ENCODE peak calls at places on chromosomes 11 and 22, in eight cellular contexts. A is coronary artery; Z is ovary; F is fibroblast of lung; Q is mucosa of descending colon; H is CD8-positive, alpha-beta T cell; V is AG10803; S is PC-3. E is an unnamed sample.
A peak's percentile ranks its signal among the peaks of the same experiment; 100 is the strongest.

GRCh38 chr11:95398437-95399112 is 167.6 kb upstream of the SESN3 start:
- DNase-seq in A (no peak), Z (no peak), F (no peak), Q (no peak), H (no peak), V (no peak), S (no peak), E (no peak)

GRCh38 chr11:110490886-110491285 is 61.1 kb downstream of the FDX1 start:
- DNase-seq in A (no peak), Z (no peak), F (peak; percentile 65), Q (no peak), H (no peak), V (peak; percentile 67), S (peak; percentile 69), E (no peak)

GRCh38 chr11:92941676-92942571 is 27.5 kb upstream of the MTNR1B start:
- DNase-seq in A (no peak), Z (no peak), F (no peak), Q (no peak), H (no peak), V (peak; percentile 33), S (peak; percentile 52), E (no peak)

GRCh38 chr11:19951558-19952083 is 208.7 kb downstream of the DBX1 start:
- DNase-seq in A (no peak), Z (no peak), F (peak; percentile 54), Q (no peak), H (no peak), V (peak; percentile 54), S (peak; percentile 87), E (no peak)

GRCh38 chr22:38303974-38304373 is 13.3 kb downstream of the CSNK1E start:
- DNase-seq in A (no peak), Z (no peak), F (no peak), Q (no peak), H (no peak), V (no peak), S (no peak), E (no peak)

GRCh38 chr11:100731471-100731870 is 44.4 kb downstream of the ARHGAP42 start:
- DNase-seq in A (no peak), Z (no peak), F (no peak), Q (no peak), H (no peak), V (no peak), S (no peak), E (no peak)

GRCh38 chr22:22099833-22100812 is 117.5 kb upstream of the TOP3B start:
- DNase-seq in A (no peak), Z (no peak), F (no peak), Q (no peak), H (no peak), V (no peak), S (peak; percentile 39), E (no peak)

GRCh38 chr11:124724854-124725718 is 14.7 kb upstream of the NRGN start:
- DNase-seq in A (no peak), Z (no peak), F (no peak), Q (no peak), H (no peak), V (no peak), S (no peak), E (no peak)

GRCh38 chr11:109783017-109783416 is 310.2 kb upstream of the ZC3H12C start:
- DNase-seq in A (no peak), Z (no peak), F (no peak), Q (no peak), H (no peak), V (no peak), S (no peak), E (no peak)

GRCh38 chr11:134120921-134121526 is 52.2 kb downstream of the JAM3 start:
- DNase-seq in A (no peak), Z (peak; percentile 49), F (peak; percentile 64), Q (no peak), H (no peak), V (peak; percentile 67), S (no peak), E (no peak)

GRCh38 chr22:50076646-50077624 is 8.3 kb downstream of the MLC1 start:
- DNase-seq in A (no peak), Z (no peak), F (no peak), Q (no peak), H (no peak), V (no peak), S (no peak), E (no peak)

GRCh38 chr11:13880719-13881118 is 81.8 kb upstream of the SPON1 start:
- DNase-seq in A (no peak), Z (no peak), F (no peak), Q (no peak), H (no peak), V (no peak), S (peak; percentile 64), E (no peak)
- TF ChIP-seq CTCF in A (no peak), Z (no peak), F (no peak), Q (no peak), H (no peak), V (no peak), S (peak; percentile 17), E (no peak)

GRCh38 chr11:79052539-79052938 is 388.3 kb downstream of the TENM4 start:
- DNase-seq in A (no peak), Z (no peak), F (peak; percentile 29), Q (no peak), H (no peak), V (no peak), S (peak; percentile 19), E (no peak)
- TF ChIP-seq CTCF in A (no peak), Z (no peak), F (peak; percentile 20), Q (no peak), H (no peak), V (peak; percentile 19), S (peak; percentile 40), E (peak; percentile 35)

GRCh38 chr11:128467610-128468041 is 119.7 kb downstream of the ETS1 start:
- DNase-seq in A (peak; percentile 88), Z (no peak), F (peak; percentile 100), Q (no peak), H (peak; percentile 47), V (peak; percentile 98), S (peak; percentile 86), E (no peak)
- TF ChIP-seq CTCF in A (no peak), Z (no peak), F (peak; percentile 25), Q (no peak), H (no peak), V (peak; percentile 33), S (peak; percentile 20), E (no peak)

GRCh38 chr22:39973656-39974055 is 13.5 kb downstream of the TMA7B start:
- DNase-seq in A (no peak), Z (no peak), F (no peak), Q (no peak), H (no peak), V (no peak), S (no peak), E (no peak)
- TF ChIP-seq CTCF in A (no peak), Z (no peak), F (no peak), Q (no peak), H (no peak), V (no peak), S (no peak), E (no peak)

GRCh38 chr11:82315093-82315492 is 418.6 kb downstream of the FAM181B start:
- DNase-seq in A (no peak), Z (peak; percentile 13), F (no peak), Q (no peak), H (no peak), V (no peak), S (peak; percentile 46), E (peak; percentile 22)
- TF ChIP-seq CTCF in A (no peak), Z (no peak), F (no peak), Q (no peak), H (no peak), V (no peak), S (peak; percentile 57), E (peak; percentile 81)

DNA sequence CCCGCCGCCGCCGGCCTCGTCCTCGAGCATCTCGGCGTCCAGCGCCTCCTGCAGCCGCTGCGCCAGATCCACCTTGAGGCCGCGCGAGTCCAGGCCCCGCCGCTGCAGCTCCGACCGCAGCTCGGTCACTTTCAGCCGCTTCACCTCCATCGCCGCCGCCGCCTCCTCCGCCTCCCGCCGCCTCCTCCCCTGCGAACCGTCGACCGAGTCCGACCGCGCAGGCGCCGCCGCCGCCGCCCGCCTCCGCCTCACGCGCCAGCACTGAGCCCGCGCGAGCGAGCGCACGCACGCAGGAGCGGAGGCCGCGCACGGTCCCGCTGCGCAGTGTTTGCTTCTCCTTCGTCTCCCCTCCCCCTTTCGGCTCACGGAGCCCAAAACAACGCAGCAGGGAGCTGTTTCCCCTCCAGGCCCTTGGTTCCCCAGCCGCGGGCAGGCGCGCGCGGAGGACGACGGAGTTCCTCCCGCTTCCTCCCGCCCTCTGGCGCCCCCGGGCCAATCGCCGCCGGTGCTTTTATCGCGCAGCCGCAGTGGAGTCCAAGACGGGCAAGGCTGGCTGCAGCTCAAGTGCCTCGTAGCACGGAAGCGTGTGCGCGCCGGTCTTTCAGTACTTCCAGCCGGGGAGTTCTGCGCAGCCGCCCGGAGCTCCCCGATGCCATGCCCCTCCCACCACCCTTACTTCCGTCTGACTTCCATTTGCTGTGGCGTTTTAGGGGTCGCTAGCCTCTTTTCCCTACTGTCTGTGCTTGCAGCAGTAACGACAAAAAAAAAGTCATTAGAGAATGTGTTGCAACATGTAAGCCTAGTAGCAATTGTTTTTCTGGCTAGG is at the start of gene HNRNPUL2:
- DNase-seq in A (peak; percentile 98), Z (peak; percentile 98), F (peak; percentile 99), Q (peak; percentile 99), H (peak; percentile 97), V (peak; percentile 99), S (peak; percentile 100), E (peak; percentile 97)
- TF ChIP-seq CTCF in A (no peak), Z (no peak), F (peak; percentile 10), Q (no peak), H (no peak), V (peak; percentile 38), S (no peak), E (no peak)

DNA sequence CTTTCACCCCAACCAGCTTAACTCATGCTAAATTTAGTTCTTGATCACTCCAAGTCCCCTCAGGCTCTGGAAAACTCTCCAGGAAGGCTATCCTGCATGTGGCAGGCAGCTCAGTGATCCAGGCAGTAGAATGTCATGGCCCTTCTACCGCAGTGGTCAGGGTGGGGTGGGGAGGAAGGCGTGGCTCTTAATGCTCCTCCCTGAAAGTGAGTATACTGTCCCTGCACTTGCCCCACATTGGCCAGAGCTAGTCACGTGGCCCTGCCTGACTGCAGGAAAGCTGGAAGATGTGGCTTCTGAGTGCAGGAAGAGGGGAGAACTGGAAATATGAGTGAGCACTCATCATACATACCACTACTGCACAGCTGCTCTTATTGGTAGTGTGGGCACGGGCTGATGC is 102.1 kb downstream of the GRAMD1B start:
- DNase-seq in A (no peak), Z (no peak), F (no peak), Q (no peak), H (no peak), V (no peak), S (peak; percentile 45), E (no peak)
- TF ChIP-seq CTCF in A (no peak), Z (no peak), F (no peak), Q (no peak), H (no peak), V (no peak), S (no peak), E (no peak)